ENCODE peak calls at places on chromosomes 2 and 18, in ten cellular contexts. Z is GM10248; R is dorsolateral prefrontal cortex; S is foreskin keratinocyte; J is GM23338; N is AG04450; I is astrocyte of the spinal cord; X is left lung; L is CD8-positive, alpha-beta T cell; M is nephron progenitor cell. V is an unnamed sample.

GRCh38 chr18:11887305-11888262 is 20.5 kb downstream of the MPPE1 start:
- DNase-seq in Z (no peak), R (no peak), S (no peak), J (no peak), N (no peak), I (no peak), X (no peak), L (no peak), M (no peak), V (no peak)

GRCh38 chr18:5456577-5457466 is 87.0 kb downstream of the EPB41L3 start:
- DNase-seq in Z (no peak), R (no peak), S (peak; percentile 23), J (peak; percentile 63), N (no peak), I (peak; percentile 73), X (peak; percentile 63), L (no peak), M (peak; percentile 21), V (peak; percentile 7)

GRCh38 chr2:40095003-40095402 is 315.9 kb upstream of the THUMPD2 start:
- DNase-seq in Z (no peak), R (no peak), S (peak; percentile 87), J (no peak), N (no peak), I (peak; percentile 81), X (no peak), L (no peak), M (no peak), V (peak; percentile 86)

GRCh38 chr18:9951022-9951859 is 37.4 kb downstream of the VAPA start:
- DNase-seq in Z (peak; percentile 19), R (no peak), S (peak; percentile 53), J (peak; percentile 83), N (peak; percentile 43), I (peak; percentile 69), X (no peak), L (no peak), M (peak; percentile 17), V (peak; percentile 57)

GRCh38 chr2:179044500-179044899 is 5.4 kb downstream of the CCDC141 start:
- DNase-seq in Z (no peak), R (no peak), S (no peak), J (no peak), N (no peak), I (no peak), X (no peak), L (no peak), M (no peak), V (no peak)

GRCh38 chr18:25350561-25351201 is 1.3 kb downstream of the ZNF521 start:
- DNase-seq in Z (peak; percentile 55), R (no peak), S (no peak), J (peak; percentile 44), N (peak; percentile 20), I (peak; percentile 56), X (peak; percentile 77), L (no peak), M (peak; percentile 68), V (peak; percentile 10)

GRCh38 chr2:191345788-191346187 is 100.6 kb downstream of the MYO1B start:
- DNase-seq in Z (no peak), R (no peak), S (peak; percentile 62), J (no peak), N (no peak), I (peak; percentile 45), X (no peak), L (no peak), M (no peak), V (peak; percentile 18)

GRCh38 chr2:144372484-144373195 is 147.3 kb downstream of the ZEB2 start:
- DNase-seq in Z (no peak), R (no peak), S (no peak), J (no peak), N (no peak), I (no peak), X (no peak), L (no peak), M (no peak), V (no peak)

GRCh38 chr2:88303865-88304264 is 133.7 kb downstream of the THNSL2 start:
- DNase-seq in Z (no peak), R (no peak), S (no peak), J (no peak), N (no peak), I (no peak), X (no peak), L (no peak), M (no peak), V (no peak)

GRCh38 chr2:213934560-213934959 is 476.3 kb upstream of the VWC2L start:
- DNase-seq in Z (peak; percentile 56), R (no peak), S (no peak), J (peak; percentile 60), N (no peak), I (peak; percentile 12), X (no peak), L (no peak), M (no peak), V (peak; percentile 12)

GRCh38 chr2:111221701-111222100 is 101.0 kb downstream of the BCL2L11 start:
- DNase-seq in Z (no peak), R (no peak), S (no peak), J (no peak), N (no peak), I (no peak), X (no peak), L (no peak), M (no peak), V (no peak)

GRCh38 chr2:134882773-134883172 is 35.8 kb upstream of the CCNT2 start:
- DNase-seq in Z (no peak), R (no peak), S (no peak), J (no peak), N (no peak), I (no peak), X (no peak), L (no peak), M (no peak), V (no peak)

GRCh38 chr2:58042486-58042970 is 4.1 kb upstream of the VRK2 start:
- DNase-seq in Z (no peak), R (no peak), S (peak; percentile 95), J (no peak), N (peak; percentile 49), I (peak; percentile 93), X (no peak), L (no peak), M (no peak), V (peak; percentile 92)

GRCh38 chr2:233058717-233059546 is 1.2 kb upstream of the INPP5D start:
- DNase-seq in Z (no peak), R (no peak), S (no peak), J (no peak), N (no peak), I (no peak), X (no peak), L (no peak), M (no peak), V (no peak)

GRCh38 chr2:153476491-153477095 is 2.0 kb downstream of the RPRM start:
- DNase-seq in Z (no peak), R (no peak), S (no peak), J (peak; percentile 36), N (no peak), I (no peak), X (peak; percentile 30), L (no peak), M (peak; percentile 28), V (no peak)

GRCh38 chr18:55322176-55322735 is 265.7 kb downstream of the TCF4 start:
- DNase-seq in Z (peak; percentile 78), R (peak; percentile 88), S (peak; percentile 80), J (peak; percentile 85), N (peak; percentile 88), I (peak; percentile 96), X (peak; percentile 87), L (peak; percentile 10), M (peak; percentile 72), V (peak; percentile 94)

DNA sequence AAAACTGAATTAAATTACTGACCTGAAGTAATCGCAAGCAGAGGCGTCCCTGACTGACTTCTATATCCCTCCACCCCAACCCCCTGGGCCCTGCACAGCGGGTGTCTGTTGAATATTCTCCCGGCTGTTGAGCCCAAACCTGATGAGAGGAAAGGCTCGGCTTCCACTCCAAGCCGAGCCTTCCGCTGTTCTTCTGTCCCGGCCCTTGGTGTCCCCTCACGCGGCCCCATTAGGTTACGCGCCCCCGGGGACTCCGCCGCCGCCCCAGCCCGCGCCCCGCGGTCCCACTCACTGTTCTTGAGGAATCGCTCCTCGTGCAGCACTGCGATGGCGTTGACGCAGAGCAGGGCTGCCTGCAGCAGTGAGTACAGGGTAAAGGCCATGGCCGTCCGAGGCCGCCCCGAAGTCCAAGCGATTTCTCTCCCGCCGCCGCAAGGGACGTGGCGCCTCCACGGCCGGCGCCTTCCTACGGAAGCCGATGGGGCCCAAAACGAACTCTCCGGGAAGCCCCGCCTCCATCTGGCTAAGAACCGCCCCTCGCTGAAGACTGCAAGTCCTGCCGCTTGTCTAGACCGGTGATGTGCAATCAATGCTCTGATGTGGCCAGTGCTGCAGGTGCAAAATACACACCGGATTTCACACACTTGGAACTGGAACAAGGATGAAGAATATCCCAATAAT is at the start of gene IER3IP1:
- DNase-seq in Z (peak; percentile 91), R (peak; percentile 85), S (peak; percentile 85), J (peak; percentile 94), N (peak; percentile 78), I (peak; percentile 95), X (peak; percentile 94), L (peak; percentile 89), M (peak; percentile 92), V (peak; percentile 91)
- TF ChIP-seq CTCF in Z (no peak), R (peak; percentile 24), S (peak; percentile 32), J (no peak), N (no peak), I (no peak), X (peak; percentile 24), L (no peak), M (no peak), V (no peak)

GRCh38 chr2:181573140-181573736 is 83.7 kb downstream of the CERKL start:
- DNase-seq in Z (no peak), R (no peak), S (peak; percentile 17), J (peak; percentile 72), N (no peak), I (peak; percentile 39), X (no peak), L (no peak), M (no peak), V (peak; percentile 44)
- TF ChIP-seq CTCF in Z (peak; percentile 42), R (peak; percentile 29), S (peak; percentile 75), J (peak; percentile 71), N (peak; percentile 62), I (peak; percentile 53), X (no peak), L (no peak), M (peak; percentile 51), V (peak; percentile 83)

GRCh38 chr2:29212009-29212408 is 96.8 kb downstream of the CLIP4 start:
- DNase-seq in Z (no peak), R (no peak), S (no peak), J (no peak), N (no peak), I (no peak), X (no peak), L (no peak), M (no peak), V (peak; percentile 18)
- TF ChIP-seq CTCF in Z (no peak), R (no peak), S (no peak), J (peak; percentile 29), N (peak; percentile 13), I (peak; percentile 17), X (no peak), L (no peak), M (peak; percentile 24), V (peak; percentile 72)

DNA sequence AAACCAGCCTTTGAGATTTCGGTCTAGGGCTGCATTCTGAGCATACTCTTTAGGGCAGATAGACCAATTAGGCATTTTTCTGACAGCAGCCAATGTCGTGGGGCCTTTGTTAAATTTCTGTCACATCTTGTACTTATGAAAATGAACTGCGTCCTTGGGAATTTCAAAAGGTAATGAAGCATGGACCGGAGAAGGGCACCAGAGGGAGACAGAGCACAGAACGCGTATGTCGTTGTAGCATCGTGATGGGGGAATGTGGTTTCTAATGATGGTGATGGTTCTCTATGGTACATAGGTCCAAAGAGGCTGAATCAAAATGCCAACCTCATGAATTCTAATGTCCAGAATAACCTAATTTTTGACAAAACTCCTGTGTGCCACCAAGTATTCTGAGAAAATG is 483.9 kb upstream of the CRIM1 start:
- DNase-seq in Z (no peak), R (no peak), S (no peak), J (peak; percentile 41), N (no peak), I (no peak), X (no peak), L (no peak), M (no peak), V (no peak)
- TF ChIP-seq CTCF in Z (no peak), R (no peak), S (no peak), J (peak; percentile 72), N (peak; percentile 3), I (no peak), X (no peak), L (no peak), M (no peak), V (peak; percentile 42)